ENCODE peak calls at places on chromosomes 11 and 22, in nine cellular contexts. One of them, this sample, is unnamed.

GRCh38 chr11:72520815-72521214 is 86.5 kb upstream of the CLPB start:
- DNase-seq in PC-9: no peak
- DNase-seq in AG04449: no peak
- DNase-seq in transverse colon: no peak
- DNase-seq in glutamatergic neuron: no peak
- DNase-seq in AG09309: no peak
- DNase-seq in kidney epithelial cell: no peak
- DNase-seq in K562: no peak
- DNase-seq in brain microvascular endothelial cell: no peak
- DNase-seq in this sample: no peak

GRCh38 chr11:111269146-111269868 is 23.8 kb downstream of the POU2AF2 start:
- DNase-seq in PC-9: no peak
- DNase-seq in AG04449: no peak
- DNase-seq in transverse colon: no peak
- DNase-seq in glutamatergic neuron: no peak
- DNase-seq in AG09309: no peak
- DNase-seq in kidney epithelial cell: no peak
- DNase-seq in K562: no peak
- DNase-seq in brain microvascular endothelial cell: no peak
- DNase-seq in this sample: no peak

GRCh38 chr22:28044546-28045173 is 125.6 kb upstream of the PITPNB start:
- DNase-seq in PC-9: no peak
- DNase-seq in AG04449: no peak
- DNase-seq in transverse colon: no peak
- DNase-seq in glutamatergic neuron: no peak
- DNase-seq in AG09309: no peak
- DNase-seq in kidney epithelial cell: no peak
- DNase-seq in K562: no peak
- DNase-seq in brain microvascular endothelial cell: no peak
- DNase-seq in this sample: no peak

GRCh38 chr11:127640822-127641485 is 640.4 kb upstream of the KIRREL3 start:
- DNase-seq in PC-9: no peak
- DNase-seq in AG04449: no peak
- DNase-seq in transverse colon: no peak
- DNase-seq in glutamatergic neuron: no peak
- DNase-seq in AG09309: no peak
- DNase-seq in kidney epithelial cell: peak
- DNase-seq in K562: no peak
- DNase-seq in brain microvascular endothelial cell: peak
- DNase-seq in this sample: no peak

GRCh38 chr11:78292109-78292803 is 103.5 kb downstream of the USP35 start:
- DNase-seq in PC-9: no peak
- DNase-seq in AG04449: no peak
- DNase-seq in transverse colon: no peak
- DNase-seq in glutamatergic neuron: no peak
- DNase-seq in AG09309: no peak
- DNase-seq in kidney epithelial cell: no peak
- DNase-seq in K562: peak
- DNase-seq in brain microvascular endothelial cell: no peak
- DNase-seq in this sample: no peak

GRCh38 chr11:19032990-19033389 is 27.5 kb downstream of the MRGPRX2 start:
- DNase-seq in PC-9: no peak
- DNase-seq in AG04449: no peak
- DNase-seq in transverse colon: no peak
- DNase-seq in glutamatergic neuron: no peak
- DNase-seq in AG09309: no peak
- DNase-seq in kidney epithelial cell: no peak
- DNase-seq in K562: no peak
- DNase-seq in brain microvascular endothelial cell: no peak
- DNase-seq in this sample: no peak

GRCh38 chr22:30838111-30838510 is 130.5 kb downstream of the MORC2 start:
- DNase-seq in PC-9: no peak
- DNase-seq in AG04449: no peak
- DNase-seq in transverse colon: no peak
- DNase-seq in glutamatergic neuron: no peak
- DNase-seq in AG09309: no peak
- DNase-seq in kidney epithelial cell: no peak
- DNase-seq in K562: no peak
- DNase-seq in brain microvascular endothelial cell: no peak
- DNase-seq in this sample: no peak

GRCh38 chr11:111069076-111069475 is 176.4 kb upstream of the POU2AF2 start:
- DNase-seq in PC-9: peak
- DNase-seq in AG04449: no peak
- DNase-seq in transverse colon: no peak
- DNase-seq in glutamatergic neuron: no peak
- DNase-seq in AG09309: no peak
- DNase-seq in kidney epithelial cell: no peak
- DNase-seq in K562: no peak
- DNase-seq in brain microvascular endothelial cell: peak
- DNase-seq in this sample: no peak

GRCh38 chr11:102767800-102768199 is 12.6 kb downstream of the MMP10 start:
- DNase-seq in PC-9: no peak
- DNase-seq in AG04449: no peak
- DNase-seq in transverse colon: no peak
- DNase-seq in glutamatergic neuron: no peak
- DNase-seq in AG09309: no peak
- DNase-seq in kidney epithelial cell: no peak
- DNase-seq in K562: peak
- DNase-seq in brain microvascular endothelial cell: no peak
- DNase-seq in this sample: no peak

GRCh38 chr11:567036-567628 is 6.4 kb downstream of the RASSF7 start:
- DNase-seq in PC-9: no peak
- DNase-seq in AG04449: no peak
- DNase-seq in transverse colon: no peak
- DNase-seq in glutamatergic neuron: no peak
- DNase-seq in AG09309: no peak
- DNase-seq in kidney epithelial cell: no peak
- DNase-seq in K562: no peak
- DNase-seq in brain microvascular endothelial cell: no peak
- DNase-seq in this sample: no peak

GRCh38 chr11:62928011-62928410 is 6.8 kb upstream of the CHRM1 start:
- DNase-seq in PC-9: no peak
- DNase-seq in AG04449: no peak
- DNase-seq in transverse colon: no peak
- DNase-seq in glutamatergic neuron: no peak
- DNase-seq in AG09309: no peak
- DNase-seq in kidney epithelial cell: no peak
- DNase-seq in K562: no peak
- DNase-seq in brain microvascular endothelial cell: no peak
- DNase-seq in this sample: no peak

GRCh38 chr11:134486106-134486505 is 74.1 kb upstream of the B3GAT1 start:
- DNase-seq in PC-9: no peak
- DNase-seq in AG04449: no peak
- DNase-seq in transverse colon: no peak
- DNase-seq in glutamatergic neuron: no peak
- DNase-seq in AG09309: no peak
- DNase-seq in kidney epithelial cell: no peak
- DNase-seq in K562: no peak
- DNase-seq in brain microvascular endothelial cell: no peak
- DNase-seq in this sample: no peak

GRCh38 chr11:134488913-134489312 is 76.9 kb upstream of the B3GAT1 start:
- DNase-seq in PC-9: no peak
- DNase-seq in AG04449: no peak
- DNase-seq in transverse colon: no peak
- DNase-seq in glutamatergic neuron: no peak
- DNase-seq in AG09309: no peak
- DNase-seq in kidney epithelial cell: no peak
- DNase-seq in K562: no peak
- DNase-seq in brain microvascular endothelial cell: no peak
- DNase-seq in this sample: no peak

GRCh38 chr11:134485316-134485715 is 73.3 kb upstream of the B3GAT1 start:
- DNase-seq in PC-9: no peak
- DNase-seq in AG04449: no peak
- DNase-seq in transverse colon: no peak
- DNase-seq in glutamatergic neuron: no peak
- DNase-seq in AG09309: no peak
- DNase-seq in kidney epithelial cell: no peak
- DNase-seq in K562: no peak
- DNase-seq in brain microvascular endothelial cell: no peak
- DNase-seq in this sample: no peak

GRCh38 chr11:134488512-134488911 is 76.5 kb upstream of the B3GAT1 start:
- DNase-seq in PC-9: no peak
- DNase-seq in AG04449: no peak
- DNase-seq in transverse colon: no peak
- DNase-seq in glutamatergic neuron: no peak
- DNase-seq in AG09309: no peak
- DNase-seq in kidney epithelial cell: no peak
- DNase-seq in K562: no peak
- DNase-seq in brain microvascular endothelial cell: no peak
- DNase-seq in this sample: no peak

DNA sequence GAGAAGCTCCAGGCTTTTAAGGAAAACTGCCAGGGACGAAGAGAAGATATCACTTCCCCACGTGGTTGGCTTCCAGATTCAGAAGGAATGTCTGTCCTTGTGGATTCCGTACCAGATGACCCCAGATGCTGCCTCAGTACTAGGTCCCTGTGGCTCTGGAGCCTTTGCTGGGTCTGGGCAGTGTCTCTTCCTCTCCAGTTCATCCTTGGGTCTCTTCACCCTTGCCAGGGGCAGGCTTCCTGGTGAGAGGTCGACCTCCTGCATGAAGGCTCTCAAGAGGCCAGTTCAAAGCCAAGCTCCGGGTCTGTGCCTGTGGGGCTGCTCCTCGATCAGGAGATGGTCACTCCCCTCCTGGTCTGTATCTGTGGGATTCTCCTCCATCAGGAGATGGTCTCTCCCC is 74.7 kb upstream of the B3GAT1 start:
- DNase-seq in PC-9: no peak
- DNase-seq in AG04449: no peak
- DNase-seq in transverse colon: no peak
- DNase-seq in glutamatergic neuron: no peak
- DNase-seq in AG09309: no peak
- DNase-seq in kidney epithelial cell: no peak
- DNase-seq in K562: no peak
- DNase-seq in brain microvascular endothelial cell: no peak
- DNase-seq in this sample: no peak
- TF ChIP-seq CTCF in PC-9: no peak
- TF ChIP-seq CTCF in AG04449: no peak
- TF ChIP-seq CTCF in transverse colon: no peak
- TF ChIP-seq CTCF in glutamatergic neuron: no peak
- TF ChIP-seq CTCF in AG09309: no peak
- TF ChIP-seq CTCF in kidney epithelial cell: no peak
- TF ChIP-seq CTCF in K562: no peak
- TF ChIP-seq CTCF in brain microvascular endothelial cell: no peak
- TF ChIP-seq CTCF in this sample: no peak

GRCh38 chr11:133576351-133576750 is 44.0 kb upstream of the OPCML start:
- DNase-seq in PC-9: no peak
- DNase-seq in AG04449: no peak
- DNase-seq in transverse colon: no peak
- DNase-seq in glutamatergic neuron: peak
- DNase-seq in AG09309: no peak
- DNase-seq in kidney epithelial cell: no peak
- DNase-seq in K562: peak
- DNase-seq in brain microvascular endothelial cell: no peak
- DNase-seq in this sample: no peak
- TF ChIP-seq CTCF in PC-9: no peak
- TF ChIP-seq CTCF in AG04449: no peak
- TF ChIP-seq CTCF in transverse colon: no peak
- TF ChIP-seq CTCF in glutamatergic neuron: peak
- TF ChIP-seq CTCF in AG09309: no peak
- TF ChIP-seq CTCF in kidney epithelial cell: no peak
- TF ChIP-seq CTCF in K562: peak
- TF ChIP-seq CTCF in brain microvascular endothelial cell: peak
- TF ChIP-seq CTCF in this sample: no peak

GRCh38 chr11:121032546-121032945 is 8.6 kb downstream of the TBCEL start:
- DNase-seq in PC-9: peak
- DNase-seq in AG04449: no peak
- DNase-seq in transverse colon: no peak
- DNase-seq in glutamatergic neuron: no peak
- DNase-seq in AG09309: no peak
- DNase-seq in kidney epithelial cell: no peak
- DNase-seq in K562: no peak
- DNase-seq in brain microvascular endothelial cell: no peak
- DNase-seq in this sample: no peak

GRCh38 chr11:121033635-121034034 is 9.7 kb downstream of the TBCEL start:
- DNase-seq in PC-9: no peak
- DNase-seq in AG04449: no peak
- DNase-seq in transverse colon: no peak
- DNase-seq in glutamatergic neuron: no peak
- DNase-seq in AG09309: no peak
- DNase-seq in kidney epithelial cell: no peak
- DNase-seq in K562: no peak
- DNase-seq in brain microvascular endothelial cell: no peak
- DNase-seq in this sample: no peak

GRCh38 chr11:121036981-121037380 is 13.1 kb downstream of the TBCEL start:
- DNase-seq in PC-9: no peak
- DNase-seq in AG04449: no peak
- DNase-seq in transverse colon: no peak
- DNase-seq in glutamatergic neuron: no peak
- DNase-seq in AG09309: no peak
- DNase-seq in kidney epithelial cell: no peak
- DNase-seq in K562: no peak
- DNase-seq in brain microvascular endothelial cell: no peak
- DNase-seq in this sample: no peak

GRCh38 chr11:121035823-121036222 is 11.9 kb downstream of the TBCEL start:
- DNase-seq in PC-9: no peak
- DNase-seq in AG04449: no peak
- DNase-seq in transverse colon: no peak
- DNase-seq in glutamatergic neuron: no peak
- DNase-seq in AG09309: no peak
- DNase-seq in kidney epithelial cell: no peak
- DNase-seq in K562: no peak
- DNase-seq in brain microvascular endothelial cell: no peak
- DNase-seq in this sample: no peak

DNA sequence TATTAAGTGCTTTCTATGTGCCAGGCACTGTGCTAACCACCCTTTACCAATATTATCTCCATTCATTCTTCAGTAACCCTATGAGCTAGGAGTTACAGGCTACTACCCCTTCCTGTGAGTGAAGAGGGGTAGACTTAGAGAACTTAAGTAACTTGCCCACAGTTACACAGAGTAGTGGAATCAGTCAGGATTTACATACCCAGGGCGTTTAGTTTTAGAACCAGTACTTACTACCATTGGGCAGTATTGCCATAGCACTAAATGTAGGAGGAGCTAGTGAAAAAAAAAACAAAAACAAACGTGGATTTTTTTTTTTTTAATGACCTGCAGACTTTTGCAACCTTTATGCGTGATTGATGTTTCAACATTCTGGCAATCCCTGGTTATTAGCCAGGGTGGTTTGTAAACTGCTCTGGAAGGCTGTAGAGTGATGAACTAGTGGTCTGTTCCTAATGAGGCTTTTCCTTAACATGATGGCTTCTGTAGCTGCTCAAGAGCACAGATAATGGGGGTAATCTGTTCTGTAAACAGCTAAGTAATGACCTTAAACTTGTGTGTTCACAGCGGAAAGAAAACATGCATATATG is 11.4 kb downstream of the TBCEL start:
- DNase-seq in PC-9: no peak
- DNase-seq in AG04449: no peak
- DNase-seq in transverse colon: no peak
- DNase-seq in glutamatergic neuron: no peak
- DNase-seq in AG09309: no peak
- DNase-seq in kidney epithelial cell: no peak
- DNase-seq in K562: no peak
- DNase-seq in brain microvascular endothelial cell: no peak
- DNase-seq in this sample: no peak
- TF ChIP-seq CTCF in PC-9: no peak
- TF ChIP-seq CTCF in AG04449: no peak
- TF ChIP-seq CTCF in transverse colon: no peak
- TF ChIP-seq CTCF in glutamatergic neuron: no peak
- TF ChIP-seq CTCF in AG09309: no peak
- TF ChIP-seq CTCF in kidney epithelial cell: no peak
- TF ChIP-seq CTCF in K562: no peak
- TF ChIP-seq CTCF in brain microvascular endothelial cell: no peak
- TF ChIP-seq CTCF in this sample: no peak

GRCh38 chr11:120120805-120121335 is 17.0 kb downstream of the TRIM29 start:
- DNase-seq in PC-9: no peak
- DNase-seq in AG04449: no peak
- DNase-seq in transverse colon: no peak
- DNase-seq in glutamatergic neuron: no peak
- DNase-seq in AG09309: no peak
- DNase-seq in kidney epithelial cell: no peak
- DNase-seq in K562: no peak
- DNase-seq in brain microvascular endothelial cell: no peak
- DNase-seq in this sample: no peak
- TF ChIP-seq CTCF in PC-9: no peak
- TF ChIP-seq CTCF in AG04449: no peak
- TF ChIP-seq CTCF in transverse colon: no peak
- TF ChIP-seq CTCF in glutamatergic neuron: no peak
- TF ChIP-seq CTCF in AG09309: no peak
- TF ChIP-seq CTCF in kidney epithelial cell: no peak
- TF ChIP-seq CTCF in K562: no peak
- TF ChIP-seq CTCF in brain microvascular endothelial cell: no peak
- TF ChIP-seq CTCF in this sample: no peak